ENCODE peak calls at places on chromosomes 7 and 10, in five cellular contexts. One of them, this sample, is unnamed.

GRCh38 chr10:81251457-81252115 is 623.4 kb upstream of the NRG3 start:
- DNase-seq in PC-9: no peak
- DNase-seq in glomerular endothelial cell: no peak
- DNase-seq in stimulated activated naive CD4-positive, alpha-beta T cell: no peak
- DNase-seq in Calu3: peak
- DNase-seq in this sample: no peak

GRCh38 chr10:77925795-77926565 is 575 bp downstream of the DLG5 start:
- DNase-seq in PC-9: peak
- DNase-seq in glomerular endothelial cell: no peak
- DNase-seq in stimulated activated naive CD4-positive, alpha-beta T cell: no peak
- DNase-seq in Calu3: peak
- DNase-seq in this sample: peak

GRCh38 chr10:1923998-1924397 is 186.7 kb upstream of the ADARB2 start:
- DNase-seq in PC-9: no peak
- DNase-seq in glomerular endothelial cell: no peak
- DNase-seq in stimulated activated naive CD4-positive, alpha-beta T cell: no peak
- DNase-seq in Calu3: no peak
- DNase-seq in this sample: no peak

GRCh38 chr7:152911904-152912303 is 152.4 kb downstream of the ACTR3B start:
- DNase-seq in PC-9: no peak
- DNase-seq in glomerular endothelial cell: no peak
- DNase-seq in stimulated activated naive CD4-positive, alpha-beta T cell: no peak
- DNase-seq in Calu3: no peak
- DNase-seq in this sample: no peak

GRCh38 chr7:4849390-4849789 is 12.4 kb downstream of the PAPOLB start:
- DNase-seq in PC-9: peak
- DNase-seq in glomerular endothelial cell: no peak
- DNase-seq in stimulated activated naive CD4-positive, alpha-beta T cell: no peak
- DNase-seq in Calu3: peak
- DNase-seq in this sample: no peak

GRCh38 chr7:143248781-143249354 is 14.4 kb upstream of the GSTK1 start:
- DNase-seq in PC-9: peak
- DNase-seq in glomerular endothelial cell: no peak
- DNase-seq in stimulated activated naive CD4-positive, alpha-beta T cell: no peak
- DNase-seq in Calu3: peak
- DNase-seq in this sample: no peak

GRCh38 chr7:25894002-25894901 is 257.7 kb upstream of the NFE2L3 start:
- DNase-seq in PC-9: no peak
- DNase-seq in glomerular endothelial cell: no peak
- DNase-seq in stimulated activated naive CD4-positive, alpha-beta T cell: no peak
- DNase-seq in Calu3: peak
- DNase-seq in this sample: no peak

GRCh38 chr7:29370531-29371314 is 176.1 kb downstream of the CHN2 start:
- DNase-seq in PC-9: no peak
- DNase-seq in glomerular endothelial cell: no peak
- DNase-seq in stimulated activated naive CD4-positive, alpha-beta T cell: no peak
- DNase-seq in Calu3: peak
- DNase-seq in this sample: no peak

GRCh38 chr10:132904169-132904813 is 38.1 kb downstream of the CFAP46 start:
- DNase-seq in PC-9: peak
- DNase-seq in glomerular endothelial cell: no peak
- DNase-seq in stimulated activated naive CD4-positive, alpha-beta T cell: no peak
- DNase-seq in Calu3: peak
- DNase-seq in this sample: no peak

GRCh38 chr10:5685764-5686240 is 1.2 kb downstream of the TASOR2 start:
- DNase-seq in PC-9: peak
- DNase-seq in glomerular endothelial cell: no peak
- DNase-seq in stimulated activated naive CD4-positive, alpha-beta T cell: no peak
- DNase-seq in Calu3: no peak
- DNase-seq in this sample: no peak

GRCh38 chr7:7668708-7669107 is 28.2 kb downstream of the UMAD1 start:
- DNase-seq in PC-9: no peak
- DNase-seq in glomerular endothelial cell: no peak
- DNase-seq in stimulated activated naive CD4-positive, alpha-beta T cell: no peak
- DNase-seq in Calu3: no peak
- DNase-seq in this sample: no peak

GRCh38 chr7:100854146-100854895 is 1.8 kb downstream of the SLC12A9 start:
- DNase-seq in PC-9: no peak
- DNase-seq in glomerular endothelial cell: no peak
- DNase-seq in stimulated activated naive CD4-positive, alpha-beta T cell: no peak
- DNase-seq in Calu3: no peak
- DNase-seq in this sample: no peak

GRCh38 chr7:44637788-44638594 is 31.6 kb downstream of the OGDH start:
- DNase-seq in PC-9: peak
- DNase-seq in glomerular endothelial cell: no peak
- DNase-seq in stimulated activated naive CD4-positive, alpha-beta T cell: peak
- DNase-seq in Calu3: peak
- DNase-seq in this sample: no peak

GRCh38 chr7:111920329-111920728 is 285.9 kb downstream of the DOCK4 start:
- DNase-seq in PC-9: no peak
- DNase-seq in glomerular endothelial cell: no peak
- DNase-seq in stimulated activated naive CD4-positive, alpha-beta T cell: no peak
- DNase-seq in Calu3: no peak
- DNase-seq in this sample: no peak

GRCh38 chr10:117312430-117312829 is 62.8 kb downstream of the PDZD8 start:
- DNase-seq in PC-9: no peak
- DNase-seq in glomerular endothelial cell: no peak
- DNase-seq in stimulated activated naive CD4-positive, alpha-beta T cell: no peak
- DNase-seq in Calu3: no peak
- DNase-seq in this sample: no peak

GRCh38 chr7:104862719-104863118 is 151.3 kb upstream of the KMT2E start:
- DNase-seq in PC-9: peak
- DNase-seq in glomerular endothelial cell: no peak
- DNase-seq in stimulated activated naive CD4-positive, alpha-beta T cell: no peak
- DNase-seq in Calu3: no peak
- DNase-seq in this sample: no peak

GRCh38 chr7:90411510-90411909 is 8.2 kb downstream of the CLDN12 start:
- DNase-seq in PC-9: no peak
- DNase-seq in glomerular endothelial cell: no peak
- DNase-seq in stimulated activated naive CD4-positive, alpha-beta T cell: no peak
- DNase-seq in Calu3: no peak
- DNase-seq in this sample: no peak

GRCh38 chr10:81288544-81288943 is 586.5 kb upstream of the NRG3 start:
- DNase-seq in PC-9: no peak
- DNase-seq in glomerular endothelial cell: no peak
- DNase-seq in stimulated activated naive CD4-positive, alpha-beta T cell: no peak
- DNase-seq in Calu3: no peak
- DNase-seq in this sample: no peak

GRCh38 chr7:127824682-127825081 is 172.7 kb downstream of the SND1 start:
- DNase-seq in PC-9: no peak
- DNase-seq in glomerular endothelial cell: no peak
- DNase-seq in stimulated activated naive CD4-positive, alpha-beta T cell: no peak
- DNase-seq in Calu3: no peak
- DNase-seq in this sample: no peak